ENCODE peak calls at places on chromosomes 7 and 10, in eight cellular contexts. Z is H1, G is pancreas, A is right lobe of liver, C is neuronal stem cell, V is ovary, O is coronary artery, B is dorsolateral prefrontal cortex. U is an unnamed sample.

GRCh38 chr10:112375721-112376577 is 2.0 kb downstream of the ACSL5 start:
- DNase-seq in Z (no peak), G (no peak), A (peak; percentile 86), C (no peak), V (peak; percentile 74), O (peak; percentile 72), B (no peak), U (no peak)

GRCh38 chr7:33804261-33804660 is 101.1 kb upstream of the BMPER start:
- DNase-seq in Z (no peak), G (no peak), A (no peak), C (no peak), V (no peak), O (no peak), B (no peak), U (no peak)

GRCh38 chr10:34183397-34183796 is 631.7 kb downstream of the PARD3 start:
- DNase-seq in Z (no peak), G (no peak), A (no peak), C (no peak), V (no peak), O (no peak), B (no peak), U (no peak)

GRCh38 chr7:82410461-82410860 is 33.1 kb downstream of the CACNA2D1 start:
- DNase-seq in Z (no peak), G (no peak), A (no peak), C (no peak), V (no peak), O (no peak), B (peak; percentile 65), U (no peak)

GRCh38 chr10:126468876-126469643 is 80.8 kb upstream of the ADAM12 start:
- DNase-seq in Z (no peak), G (no peak), A (no peak), C (no peak), V (no peak), O (no peak), B (no peak), U (no peak)

GRCh38 chr7:34191766-34192550 is 286.6 kb downstream of the BMPER start:
- DNase-seq in Z (no peak), G (no peak), A (no peak), C (peak; percentile 62), V (no peak), O (no peak), B (peak; percentile 59), U (no peak)

GRCh38 chr10:103983367-103983911 is 16.5 kb downstream of the SLK start:
- DNase-seq in Z (no peak), G (no peak), A (no peak), C (no peak), V (no peak), O (no peak), B (no peak), U (no peak)

GRCh38 chr7:55179897-55180682 is 161.3 kb downstream of the EGFR start:
- DNase-seq in Z (no peak), G (no peak), A (no peak), C (no peak), V (no peak), O (no peak), B (no peak), U (no peak)

GRCh38 chr10:74746813-74747212 is 79.6 kb upstream of the KAT6B start:
- DNase-seq in Z (no peak), G (no peak), A (no peak), C (no peak), V (no peak), O (no peak), B (no peak), U (no peak)

GRCh38 chr7:1943326-1943725 is 273.2 kb downstream of the ELFN1 start:
- DNase-seq in Z (no peak), G (no peak), A (peak; percentile 23), C (no peak), V (no peak), O (no peak), B (no peak), U (no peak)

GRCh38 chr7:149719912-149720335 is 53.5 kb downstream of the ZNF467 start:
- DNase-seq in Z (no peak), G (no peak), A (no peak), C (no peak), V (no peak), O (no peak), B (no peak), U (no peak)

GRCh38 chr7:29987821-29988317 is 1.7 kb downstream of the SCRN1 start:
- DNase-seq in Z (no peak), G (no peak), A (no peak), C (peak; percentile 31), V (peak; percentile 17), O (no peak), B (no peak), U (no peak)

GRCh38 chr10:122841569-122841968 is 4.1 kb downstream of the CUZD1 start:
- DNase-seq in Z (no peak), G (no peak), A (no peak), C (no peak), V (no peak), O (no peak), B (no peak), U (no peak)

GRCh38 chr7:43647314-43647691 is 64.4 kb downstream of the STK17A start:
- DNase-seq in Z (peak; percentile 34), G (no peak), A (no peak), C (peak; percentile 24), V (no peak), O (no peak), B (no peak), U (no peak)

GRCh38 chr10:84423729-84424128 is 95.3 kb downstream of the CCSER2 start:
- DNase-seq in Z (no peak), G (no peak), A (no peak), C (no peak), V (no peak), O (no peak), B (no peak), U (no peak)

GRCh38 chr7:91945476-91945875 is 4.8 kb downstream of the AKAP9 start:
- DNase-seq in Z (no peak), G (no peak), A (no peak), C (no peak), V (no peak), O (no peak), B (no peak), U (no peak)

GRCh38 chr10:103576862-103577261 is 83.4 kb downstream of the NEURL1 start:
- DNase-seq in Z (no peak), G (no peak), A (no peak), C (no peak), V (no peak), O (no peak), B (no peak), U (no peak)

GRCh38 chr7:13834328-13834761 is 155.1 kb downstream of the ETV1 start:
- DNase-seq in Z (no peak), G (no peak), A (no peak), C (no peak), V (no peak), O (no peak), B (no peak), U (no peak)

GRCh38 chr10:33913194-33913593 is 578.7 kb upstream of the NRP1 start:
- DNase-seq in Z (no peak), G (no peak), A (no peak), C (no peak), V (no peak), O (no peak), B (no peak), U (no peak)

GRCh38 chr7:67854236-67854635 is 857.6 kb downstream of the TYW1 start:
- DNase-seq in Z (no peak), G (no peak), A (no peak), C (no peak), V (no peak), O (no peak), B (peak; percentile 65), U (no peak)
- H3K27ac ChIP-seq in Z (no peak overlapping the region), G (no peak overlapping the region), A (peak overlapping the region; percentile 20), C (no peak overlapping the region), V (no peak overlapping the region), O (no peak overlapping the region), B (no peak overlapping the region), U (peak overlapping the region; percentile 80)

GRCh38 chr10:31320179-31320597 is 1.2 kb downstream of the ZEB1 start:
- DNase-seq in Z (no peak), G (peak; percentile 63), A (peak; percentile 77), C (peak; percentile 35), V (peak; percentile 48), O (peak; percentile 78), B (peak; percentile 44), U (no peak)
- H3K27ac ChIP-seq in Z (no peak overlapping the region), G (peak overlapping the region; percentile 56), A (peak overlapping the region; percentile 53), C (peak overlapping the region; percentile 43), V (peak overlapping the region; percentile 83), O (peak overlapping the region; percentile 95), B (peak overlapping the region; percentile 67), U (peak overlapping the region; percentile 69)

DNA sequence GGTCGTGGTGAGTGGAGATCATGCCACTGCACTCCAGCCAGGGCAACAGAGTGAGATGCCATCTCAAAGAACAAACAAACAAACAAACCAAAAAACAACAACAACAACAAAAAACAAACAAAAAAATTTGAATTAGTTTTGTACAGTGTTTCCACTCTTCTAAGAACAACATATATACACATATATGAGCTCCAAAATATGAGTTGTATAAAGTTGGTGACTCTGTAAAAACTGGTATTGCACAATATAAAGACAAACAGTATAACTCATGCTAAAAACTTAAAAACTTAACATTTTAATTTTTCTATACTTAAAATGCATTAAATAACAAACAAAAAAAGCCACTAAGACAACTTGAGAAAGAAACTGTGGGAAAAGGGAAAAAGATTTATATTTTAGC is 46.0 kb downstream of the AKR1B15 start:
- DNase-seq in Z (no peak), G (no peak), A (no peak), C (no peak), V (no peak), O (no peak), B (no peak), U (no peak)
- H3K27ac ChIP-seq in Z (no peak overlapping the region), G (no peak overlapping the region), A (no peak overlapping the region), C (no peak overlapping the region), V (no peak overlapping the region), O (no peak overlapping the region), B (no peak overlapping the region), U (peak overlapping the region; percentile 94)

GRCh38 chr7:9030131-9030530 is 596.7 kb downstream of the NXPH1 start:
- DNase-seq in Z (no peak), G (no peak), A (no peak), C (no peak), V (no peak), O (no peak), B (no peak), U (no peak)

GRCh38 chr7:9031386-9031785 is 598.0 kb downstream of the NXPH1 start:
- DNase-seq in Z (no peak), G (no peak), A (no peak), C (no peak), V (no peak), O (no peak), B (no peak), U (no peak)

GRCh38 chr7:9036080-9036479 is 602.7 kb downstream of the NXPH1 start:
- DNase-seq in Z (no peak), G (no peak), A (no peak), C (no peak), V (no peak), O (no peak), B (no peak), U (no peak)
- H3K27ac ChIP-seq in Z (no peak overlapping the region), G (no peak overlapping the region), A (no peak overlapping the region), C (no peak overlapping the region), V (no peak overlapping the region), O (no peak overlapping the region), B (no peak overlapping the region), U (no peak overlapping the region)